ENCODE peak calls at places on chromosomes 5 and 9, in five cellular contexts. A is lower leg skin, K is ovary, N is A549, B is H9. C is an unnamed sample.

GRCh38 chr5:50967388-50968039 is 301.1 kb downstream of the PARP8 start:
- DNase-seq in K (no peak), A (no peak), N (no peak), B (peak; percentile 48), C (peak; percentile 22)

GRCh38 chr5:154865466-154866184 is 7.2 kb downstream of the CNOT8 start:
- DNase-seq in A (no peak), B (no peak), N (no peak), K (no peak), C (no peak)

GRCh38 chr9:11868795-11869194 is 824.4 kb upstream of the TYRP1 start:
- DNase-seq in N (no peak), B (no peak), A (no peak), K (no peak), C (no peak)

GRCh38 chr5:141747152-141747640 is 65.2 kb upstream of the ARAP3 start:
- DNase-seq in N (no peak), K (peak; percentile 65), A (peak; percentile 25), B (peak; percentile 93), C (no peak)

GRCh38 chr5:115186794-115187193 is 17.1 kb upstream of the TRIM36 start:
- DNase-seq in N (no peak), A (no peak), B (no peak), K (no peak), C (no peak)

GRCh38 chr5:78221964-78222451 is 72.5 kb downstream of the AP3B1 start:
- DNase-seq in A (no peak), K (no peak), N (peak; percentile 7), B (peak; percentile 52), C (peak; percentile 70)

GRCh38 chr5:143334903-143335302 is 68.6 kb downstream of the NR3C1 start:
- DNase-seq in K (no peak), B (no peak), A (no peak), N (no peak), C (no peak)

GRCh38 chr9:108412755-108413154 is 443.0 kb downstream of the ACTL7B start:
- DNase-seq in K (no peak), B (peak; percentile 86), A (no peak), N (peak; percentile 28), C (no peak)

GRCh38 chr5:131394128-131394527 is 130.3 kb downstream of the CDC42SE2 start:
- DNase-seq in A (no peak), N (no peak), K (no peak), B (no peak), C (peak; percentile 55)

GRCh38 chr5:117681431-117681830 is 1106.8 kb upstream of the SEMA6A start:
- DNase-seq in K (no peak), A (no peak), B (no peak), N (no peak), C (no peak)

GRCh38 chr9:34577635-34578240 is 11.8 kb downstream of the CNTFR start:
- DNase-seq in A (no peak), B (peak; percentile 78), K (no peak), N (no peak), C (no peak)

GRCh38 chr9:72623156-72623555 is 101.7 kb downstream of the TMC1 start:
- DNase-seq in A (no peak), K (no peak), B (no peak), N (no peak), C (no peak)

GRCh38 chr9:16154570-16155078 is 601.8 kb downstream of the CCDC171 start:
- DNase-seq in B (peak; percentile 85), K (peak; percentile 67), A (no peak), N (peak; percentile 27), C (peak; percentile 21)

GRCh38 chr9:113913426-113914195 is 37.5 kb downstream of the ZNF618 start:
- DNase-seq in N (no peak), A (no peak), K (no peak), B (peak; percentile 24), C (no peak)

GRCh38 chr5:39267185-39267584 is 47.8 kb upstream of the FYB1 start:
- DNase-seq in N (no peak), B (no peak), A (no peak), K (no peak), C (no peak)

GRCh38 chr9:91515074-91515687 is 91.5 kb upstream of the NFIL3 start:
- DNase-seq in B (no peak), N (no peak), K (no peak), A (no peak), C (peak; percentile 43)

GRCh38 chr5:56522972-56523371 is 289.8 kb upstream of the ANKRD55 start:
- DNase-seq in K (peak; percentile 49), B (no peak), N (no peak), A (peak; percentile 65), C (no peak)

GRCh38 chr5:143509758-143510221 is 106.3 kb upstream of the NR3C1 start:
- DNase-seq in A (no peak), K (no peak), N (no peak), B (no peak), C (peak; percentile 26)

GRCh38 chr9:128628471-128629048 is 28.1 kb downstream of the DYNC2I2 start:
- DNase-seq in N (no peak), A (no peak), K (peak; percentile 49), B (no peak), C (no peak)

GRCh38 chr9:127541865-127542264 is 70.2 kb upstream of the STXBP1 start:
- DNase-seq in K (no peak), N (no peak), B (no peak), A (no peak), C (no peak)

GRCh38 chr5:82312373-82312856 is 34.3 kb upstream of the RPS23 start:
- DNase-seq in K (peak; percentile 66), B (peak; percentile 66), N (peak; percentile 69), A (peak; percentile 59), C (peak; percentile 31)

GRCh38 chr5:107248065-107248695 is 422.6 kb downstream of the EFNA5 start:
- DNase-seq in B (peak; percentile 66), K (no peak), A (peak; percentile 41), N (peak; percentile 66), C (peak; percentile 32)

GRCh38 chr5:130213607-130214006 is 309.3 kb downstream of the CHSY3 start:
- DNase-seq in B (no peak), A (no peak), N (no peak), K (no peak), C (no peak)

GRCh38 chr5:43305948-43306563 is 7.2 kb downstream of the HMGCS1 start:
- DNase-seq in A (no peak), K (no peak), B (no peak), N (peak; percentile 74), C (peak; percentile 39)

GRCh38 chr9:79955300-79955699 is 383.5 kb downstream of the TLE4 start:
- DNase-seq in N (no peak), B (no peak), K (no peak), A (no peak), C (no peak)

GRCh38 chr9:87613265-87614111 is 112.4 kb upstream of the CTSL start:
- DNase-seq in K (no peak), N (peak; percentile 22), B (no peak), A (no peak), C (no peak)

GRCh38 chr9:85290019-85290418 is 451.7 kb downstream of the AGTPBP1 start:
- DNase-seq in A (no peak), K (no peak), N (no peak), B (no peak), C (no peak)

GRCh38 chr5:43042176-43042625 is 2.1 kb upstream of the ANXA2R start:
- DNase-seq in N (peak; percentile 82), K (peak; percentile 78), A (peak; percentile 52), B (peak; percentile 66), C (peak; percentile 71)

GRCh38 chr5:146291421-146292074 is 47.1 kb upstream of the POU4F3 start:
- DNase-seq in A (no peak), B (no peak), N (peak; percentile 54), K (no peak), C (peak; percentile 52)

DNA sequence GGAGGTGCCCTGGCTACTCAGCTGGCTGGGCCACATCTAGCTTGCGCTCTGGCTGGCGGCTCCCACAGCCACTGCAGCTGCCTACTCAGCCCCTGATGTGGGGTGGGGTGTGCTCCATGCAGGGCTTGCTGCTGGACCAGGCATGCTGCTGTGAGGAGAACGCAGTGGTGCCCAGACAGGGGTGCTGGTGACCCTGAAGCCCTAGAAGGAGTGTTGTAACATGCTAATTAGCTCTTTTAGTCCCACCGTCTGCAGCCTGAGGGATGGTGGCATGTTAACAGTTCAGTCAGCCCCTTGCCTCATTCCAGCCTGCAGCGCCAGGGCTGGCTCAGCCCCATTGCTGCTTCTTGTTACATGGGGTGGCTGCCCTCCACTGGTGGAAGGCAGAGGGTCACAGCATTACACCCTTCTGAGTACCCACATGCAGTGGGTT is 642.3 kb downstream of the DMRTA1 start:
- DNase-seq in A (no peak), N (peak; percentile 1), B (peak; percentile 88), K (no peak), C (no peak)
- TF ChIP-seq CTCF in A (no peak), N (no peak), B (peak; percentile 80), K (no peak), C (no peak)

DNA sequence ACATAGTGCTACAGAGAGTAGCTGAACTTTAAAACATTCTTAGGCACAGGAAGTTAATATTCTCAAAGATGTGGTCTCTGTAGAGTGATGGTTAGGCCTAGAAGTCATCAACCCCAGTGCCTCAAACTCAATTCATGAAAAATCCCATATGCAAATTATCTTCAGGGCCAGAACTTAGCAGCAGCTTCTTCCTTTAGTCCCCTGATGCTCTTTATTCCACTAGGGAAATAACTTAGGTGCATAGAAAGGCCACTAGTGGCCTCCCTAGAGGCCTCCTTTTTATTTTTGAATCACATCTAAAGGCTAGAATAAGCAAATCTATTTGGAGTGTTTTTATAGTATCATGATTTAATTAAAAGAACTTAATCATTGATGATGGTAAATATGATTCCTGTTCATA is 88.3 kb downstream of the GIN1 start:
- DNase-seq in K (no peak), B (no peak), N (no peak), A (no peak), C (no peak)
- TF ChIP-seq CTCF in K (no peak), B (peak; percentile 58), N (peak; percentile 29), A (no peak), C (no peak)

GRCh38 chr5:6822068-6822467 is 108.8 kb downstream of the TENT4A start:
- DNase-seq in K (no peak), A (no peak), B (no peak), N (no peak), C (no peak)

GRCh38 chr5:6818594-6819512 is 105.6 kb downstream of the TENT4A start:
- DNase-seq in N (no peak), B (no peak), A (no peak), K (no peak), C (no peak)

GRCh38 chr5:6822556-6823343 is 109.5 kb downstream of the TENT4A start:
- DNase-seq in K (no peak), N (no peak), B (peak; percentile 46), A (no peak), C (no peak)

GRCh38 chr5:6820851-6821479 is 107.7 kb downstream of the TENT4A start:
- DNase-seq in B (peak; percentile 76), N (peak; percentile 60), A (no peak), K (no peak), C (peak; percentile 59)

GRCh38 chr5:6819521-6819920 is 106.3 kb downstream of the TENT4A start:
- DNase-seq in N (no peak), K (no peak), B (no peak), A (no peak), C (no peak)
- TF ChIP-seq CTCF in N (no peak), K (no peak), B (peak; percentile 69), A (no peak), C (no peak)

DNA sequence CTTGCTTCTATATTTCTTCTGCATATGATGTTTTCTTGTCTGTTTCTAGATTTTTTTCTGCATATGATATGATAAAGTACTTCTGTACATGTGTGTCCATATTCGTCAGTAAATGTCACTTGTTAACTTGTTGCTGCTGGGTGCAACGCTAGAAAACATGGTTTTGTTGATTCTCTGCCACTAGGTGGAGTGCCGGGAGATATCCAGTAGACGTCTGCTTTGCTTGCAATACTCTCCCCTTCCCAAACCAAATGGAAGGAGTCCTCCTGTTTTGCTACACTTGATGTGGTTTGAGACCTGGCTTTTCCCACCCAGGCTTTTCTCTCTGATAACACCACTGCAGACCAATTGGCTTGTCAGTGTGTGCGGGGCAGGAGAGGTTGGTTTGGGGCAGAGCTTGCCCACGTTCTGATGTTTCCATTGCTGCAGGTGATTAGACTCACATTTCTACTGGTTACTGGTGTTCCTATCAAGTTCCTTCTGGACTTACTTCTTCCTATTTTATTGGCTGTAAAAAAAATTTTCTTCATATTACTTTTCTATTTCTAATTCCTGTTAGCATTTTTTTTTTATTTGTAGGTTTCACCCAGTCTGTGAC is 900.0 kb upstream of the CDH10 start:
- DNase-seq in N (peak; percentile 73), K (no peak), B (peak; percentile 72), A (no peak), C (no peak)
- TF ChIP-seq CTCF in N (peak; percentile 61), K (no peak), B (peak; percentile 84), A (no peak), C (peak; percentile 28)

C was measured in GM10248.